ENCODE peak calls at places on chromosome 1, in five cellular contexts. K is H9, F is IMR-90, W is H1, O is mesenchymal stem cell. R is an unnamed sample.

GRCh38 chr1:33248244-33248643 is 8.0 kb upstream of the ZNF362 start:
- DNase-seq in K (no peak), F (no peak), W (no peak), O (no peak), R (no peak)

GRCh38 chr1:169529068-169529642 is 43.4 kb upstream of the SLC19A2 start:
- DNase-seq in K (peak; percentile 74), F (no peak), W (peak; percentile 23), O (no peak), R (peak; percentile 12)

GRCh38 chr1:160284220-160284781 is 632 bp downstream of the PEX19 start:
- DNase-seq in K (no peak), F (peak; percentile 76), W (no peak), O (peak; percentile 84), R (no peak)

GRCh38 chr1:183106746-183107145 is 79.3 kb upstream of the LAMC2 start:
- DNase-seq in K (no peak), F (peak; percentile 84), W (no peak), O (peak; percentile 93), R (no peak)

GRCh38 chr1:19670787-19671186 is 6.1 kb downstream of the HTR6 start:
- DNase-seq in K (no peak), F (no peak), W (no peak), O (no peak), R (no peak)

GRCh38 chr1:233261206-233261605 is 34.3 kb downstream of the PCNX2 start:
- DNase-seq in K (no peak), F (no peak), W (no peak), O (no peak), R (no peak)

GRCh38 chr1:24318988-24319863 is at the start of gene GRHL3:
- DNase-seq in K (peak; percentile 93), F (no peak), W (peak; percentile 56), O (peak; percentile 48), R (no peak)

GRCh38 chr1:46812996-46813857 is 14.4 kb downstream of the CYP4B1 start:
- DNase-seq in K (no peak), F (no peak), W (no peak), O (no peak), R (no peak)

GRCh38 chr1:87226341-87226760 is 102.3 kb upstream of the LMO4 start:
- DNase-seq in K (peak; percentile 47), F (peak; percentile 100), W (peak; percentile 27), O (peak; percentile 93), R (peak; percentile 9)

GRCh38 chr1:51234721-51235425 is 1.2 kb upstream of the RNF11 start:
- DNase-seq in K (no peak), F (peak; percentile 33), W (no peak), O (peak; percentile 73), R (no peak)

GRCh38 chr1:15636436-15636835 is 19.2 kb downstream of the DDI2 start:
- DNase-seq in K (no peak), F (no peak), W (no peak), O (no peak), R (no peak)

GRCh38 chr1:155463865-155464264 is 98.7 kb downstream of the ASH1L start:
- DNase-seq in K (no peak), F (peak; percentile 91), W (no peak), O (peak; percentile 95), R (no peak)

GRCh38 chr1:95716097-95716496 is 482.1 kb downstream of the RWDD3 start:
- DNase-seq in K (no peak), F (no peak), W (no peak), O (no peak), R (no peak)

GRCh38 chr1:226661271-226661670 is 77.8 kb downstream of the ITPKB start:
- DNase-seq in K (no peak), F (no peak), W (no peak), O (no peak), R (no peak)

GRCh38 chr1:26858160-26858559 is 4.8 kb upstream of the SFN start:
- DNase-seq in K (no peak), F (peak; percentile 58), W (no peak), O (no peak), R (no peak)
- H3K4ac ChIP-seq in K (no peak overlapping the region), F (no peak overlapping the region), W (no peak overlapping the region), O (no peak overlapping the region), R (no peak overlapping the region)

DNA sequence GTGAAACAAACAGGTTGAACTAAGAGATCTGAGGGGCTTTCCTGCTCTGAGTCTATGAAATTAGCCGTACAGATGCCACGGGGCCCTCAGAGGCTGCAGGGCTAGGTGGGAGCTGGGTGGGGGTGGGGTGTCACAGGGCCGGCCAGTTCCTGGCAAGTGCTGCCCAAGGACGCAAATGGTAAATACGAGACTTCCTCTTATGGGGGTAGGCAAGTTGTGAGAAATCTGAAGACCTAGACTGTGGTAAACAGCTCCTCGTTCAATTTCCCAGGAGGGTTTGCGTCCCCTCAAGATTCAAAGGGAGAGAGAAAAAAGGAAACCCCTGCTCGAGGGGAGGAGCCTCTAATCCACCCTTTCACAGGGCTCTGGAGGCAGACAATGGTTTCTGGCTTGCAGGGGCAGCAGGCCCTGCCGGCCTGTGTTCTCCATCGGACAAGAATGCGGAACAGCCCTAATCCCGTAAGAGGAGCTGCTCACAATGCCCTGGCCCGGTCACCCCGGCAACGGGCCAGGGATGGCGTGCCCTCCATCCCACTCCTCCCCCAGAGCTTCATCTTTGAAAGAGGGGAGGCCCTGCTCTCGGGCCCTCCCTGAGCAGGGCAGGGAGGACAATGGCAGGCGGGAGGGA is 7.8 kb downstream of the NUAK2 start:
- DNase-seq in K (peak; percentile 94), F (peak; percentile 86), W (peak; percentile 88), O (peak; percentile 74), R (peak; percentile 98)
- H3K4me1 ChIP-seq in K (peaks cover 30% of the 10 kb centered on the region), F (peaks cover 43% of the 10 kb centered on the region), W (peaks cover 54% of the 10 kb centered on the region), O (peaks cover 41% of the 10 kb centered on the region), R (peaks cover 64% of the 10 kb centered on the region)

GRCh38 chr1:151988405-151988851 is 5.2 kb downstream of the S100A10 start:
- DNase-seq in K (no peak), F (peak; percentile 74), W (no peak), O (peak; percentile 81), R (no peak)
- H3K14ac ChIP-seq in K (no peak overlapping the region), F (peak overlapping the region; percentile 66), W (no peak overlapping the region), O (no peak overlapping the region), R (no peak overlapping the region)

GRCh38 chr1:208158640-208159541 is 85.3 kb downstream of the PLXNA2 start:
- DNase-seq in K (peak; percentile 39), F (no peak), W (no peak), O (no peak), R (no peak)

GRCh38 chr1:208160259-208160819 is 83.8 kb downstream of the PLXNA2 start:
- DNase-seq in K (no peak), F (no peak), W (no peak), O (no peak), R (no peak)

GRCh38 chr1:208161005-208161404 is 83.2 kb downstream of the PLXNA2 start:
- DNase-seq in K (peak; percentile 40), F (no peak), W (no peak), O (no peak), R (no peak)

GRCh38 chr1:208157769-208158168 is 86.4 kb downstream of the PLXNA2 start:
- DNase-seq in K (no peak), F (no peak), W (no peak), O (no peak), R (no peak)

GRCh38 chr1:208159542-208160258 is 84.5 kb downstream of the PLXNA2 start:
- DNase-seq in K (no peak), F (peak; percentile 82), W (no peak), O (peak; percentile 76), R (no peak)
- H3K4ac ChIP-seq in K (no peak overlapping the region), F (peak overlapping the region; percentile 75), W (no peak overlapping the region), O (peak overlapping the region; percentile 65), R (no peak overlapping the region)

DNA sequence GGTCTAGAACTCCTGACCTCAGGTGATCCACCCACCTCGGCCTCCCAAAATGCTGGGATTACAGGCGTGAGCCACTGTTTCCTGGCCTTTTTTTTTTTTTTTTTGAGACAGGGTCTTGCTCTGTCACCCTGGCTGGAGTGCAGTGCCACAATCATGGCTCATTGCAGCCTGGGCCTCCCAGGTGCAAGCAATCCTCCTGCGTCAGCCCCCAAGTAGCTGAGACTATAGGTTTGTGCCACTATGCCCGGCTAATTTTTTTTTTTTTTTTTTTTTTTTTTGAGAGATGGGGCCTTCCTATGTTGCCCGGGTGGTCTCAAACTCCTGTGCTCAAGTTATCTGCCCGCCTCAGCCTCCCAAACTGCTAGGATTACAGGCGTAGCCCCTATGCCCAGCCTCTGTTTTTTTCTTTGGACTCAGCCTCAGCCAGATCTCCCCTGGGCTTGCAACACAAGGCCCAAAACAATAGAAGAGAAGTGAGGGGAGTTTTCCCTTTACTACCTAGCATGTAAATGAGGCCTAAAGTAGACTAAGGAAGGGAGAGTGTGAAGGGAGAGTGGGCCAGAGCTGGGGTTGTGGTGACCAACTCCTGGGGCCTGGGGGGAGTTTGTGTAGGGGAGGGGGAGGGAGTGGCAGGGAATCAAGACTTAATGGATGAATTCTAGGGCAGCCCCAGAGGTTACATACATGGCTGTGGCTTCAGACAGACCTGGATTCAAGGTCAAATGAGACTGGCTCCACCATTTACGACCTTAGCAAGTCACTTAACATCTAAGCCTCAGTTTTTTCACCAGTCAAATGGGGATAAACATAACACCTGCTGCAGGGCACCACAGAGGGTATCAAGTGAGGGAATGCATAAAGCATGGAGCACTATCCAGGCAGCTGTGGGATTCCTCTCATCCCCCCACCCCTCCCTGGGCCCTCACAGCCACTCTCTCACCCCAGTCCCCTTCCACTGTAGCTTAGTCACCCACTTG is 1.6 kb upstream of the CD52 start:
- DNase-seq in K (no peak), F (no peak), W (no peak), O (no peak), R (no peak)
- H3K4me1 ChIP-seq in K (no peaks in the 10 kb centered on the region), F (peaks cover 2% of the 10 kb centered on the region), W (peaks cover 16% of the 10 kb centered on the region), O (peaks cover 1% of the 10 kb centered on the region), R (peaks cover 9% of the 10 kb centered on the region)

GRCh38 chr1:65254320-65255087 is 54.8 kb upstream of the DNAJC6 start:
- DNase-seq in K (peak; percentile 81), F (peak; percentile 30), W (no peak), O (peak; percentile 66), R (peak; percentile 75)
- H3K14ac ChIP-seq in K (peak overlapping the region; percentile 32), F (no peak overlapping the region), W (no peak overlapping the region), O (no peak overlapping the region), R (no peak overlapping the region)